ENCODE peak calls at places on chromosomes 7 and 10, in five cellular contexts. V is NCI-H187, L is iPS-NIHi11, S is fibroblast of lung, W is IMR-90. B is an unnamed sample.

GRCh38 chr10:6083523-6084475 is 5.0 kb upstream of the RBM17 start:
- DNase-seq in L (no peak), V (no peak), W (peak), S (no peak), B (peak)

GRCh38 chr7:46547044-46547443 is 626.0 kb upstream of the IGFBP3 start:
- DNase-seq in L (no peak), W (no peak), V (no peak), S (no peak), B (no peak)

GRCh38 chr10:13792011-13792410 is 205.2 kb downstream of the PRPF18 start:
- DNase-seq in S (no peak), W (no peak), L (no peak), V (no peak), B (no peak)

GRCh38 chr7:38881947-38882684 is 26.9 kb downstream of the VPS41 start:
- DNase-seq in W (no peak), V (no peak), S (no peak), L (no peak), B (no peak)

GRCh38 chr7:20783716-20784310 is 2.9 kb downstream of the SP8 start:
- DNase-seq in L (no peak), S (no peak), V (no peak), W (no peak), B (peak)

GRCh38 chr10:58920655-58921003 is 255.8 kb upstream of the PHYHIPL start:
- DNase-seq in V (no peak), S (no peak), W (no peak), L (no peak), B (no peak)

GRCh38 chr10:88270871-88271713 is 312.0 kb downstream of the RNLS start:
- DNase-seq in S (no peak), L (no peak), W (peak), V (no peak), B (peak)

GRCh38 chr10:71337219-71337625 is 18.2 kb downstream of the SLC29A3 start:
- DNase-seq in V (no peak), W (no peak), S (no peak), L (peak), B (no peak)

GRCh38 chr7:34011711-34012110 is 106.4 kb downstream of the BMPER start:
- DNase-seq in W (no peak), V (no peak), S (no peak), L (no peak), B (no peak)

GRCh38 chr10:70367195-70367796 is 15.1 kb downstream of the LRRC20 start:
- DNase-seq in V (no peak), L (no peak), W (peak), S (peak), B (no peak)

GRCh38 chr7:47516985-47517590 is 64.8 kb downstream of the TNS3 start:
- DNase-seq in S (peak), V (no peak), W (no peak), L (no peak), B (peak)

GRCh38 chr7:29915481-29916215 is 74.0 kb downstream of the SCRN1 start:
- DNase-seq in S (no peak), V (no peak), L (no peak), W (peak), B (no peak)

GRCh38 chr7:150778014-150778737 is 22.0 kb downstream of the TMEM176B start:
- DNase-seq in V (no peak), W (no peak), S (no peak), L (no peak), B (no peak)

GRCh38 chr10:49593998-49594397 is 16.1 kb upstream of the SLC18A3 start:
- DNase-seq in V (no peak), S (no peak), W (no peak), L (no peak), B (no peak)

GRCh38 chr7:28091190-28091589 is 89.4 kb downstream of the JAZF1 start:
- DNase-seq in L (no peak), W (no peak), S (no peak), V (no peak), B (no peak)

GRCh38 chr10:27223964-27224363 is 16.6 kb downstream of the ACBD5 start:
- DNase-seq in V (no peak), S (peak), L (peak), W (peak), B (peak)

B was measured in MG63.